ENCODE peak calls at places on chromosomes 5 and 9, in nine cellular contexts. I is heart right ventricle; P is astrocyte; Q is PC-3; E is CD8-positive, alpha-beta T cell; A is cardiac muscle cell; O is A549; H is tibial artery; X is heart left ventricle. V is an unnamed sample.
A peak's percentile ranks its signal among the peaks of the same experiment; 100 is the strongest.

GRCh38 chr5:117065800-117066199 is 491.2 kb upstream of the SEMA6A start:
- DNase-seq in I (no peak), P (no peak), Q (no peak), E (no peak), A (no peak), O (no peak), H (no peak), X (no peak), V (no peak)

GRCh38 chr5:154611341-154611767 is 133.3 kb upstream of the HAND1 start:
- DNase-seq in I (no peak), P (peak; percentile 12), Q (no peak), E (no peak), A (peak; percentile 32), O (no peak), H (no peak), X (no peak), V (no peak)

GRCh38 chr9:69696802-69697201 is 24.6 kb upstream of the APBA1 start:
- DNase-seq in I (no peak), P (no peak), Q (no peak), E (no peak), A (no peak), O (no peak), H (no peak), X (no peak), V (no peak)

GRCh38 chr5:83306572-83307241 is 164.8 kb upstream of the VCAN start:
- DNase-seq in I (no peak), P (peak; percentile 96), Q (peak; percentile 51), E (no peak), A (peak; percentile 95), O (no peak), H (peak; percentile 71), X (peak; percentile 34), V (no peak)

GRCh38 chr5:12615141-12615820 is 711.0 kb upstream of the CTNND2 start:
- DNase-seq in I (no peak), P (peak; percentile 37), Q (peak; percentile 45), E (no peak), A (no peak), O (no peak), H (no peak), X (no peak), V (no peak)

GRCh38 chr5:178526796-178527457 is 63.3 kb downstream of the COL23A1 start:
- DNase-seq in I (no peak), P (no peak), Q (no peak), E (no peak), A (no peak), O (no peak), H (no peak), X (no peak), V (no peak)

GRCh38 chr5:77844408-77845272 is 68.5 kb upstream of the TBCA start:
- DNase-seq in I (no peak), P (no peak), Q (no peak), E (no peak), A (peak; percentile 15), O (no peak), H (no peak), X (no peak), V (no peak)

GRCh38 chr5:55187370-55187769 is 14.4 kb upstream of the CDC20B start:
- DNase-seq in I (no peak), P (no peak), Q (peak; percentile 44), E (no peak), A (peak; percentile 19), O (peak; percentile 36), H (no peak), X (no peak), V (no peak)

GRCh38 chr5:149893403-149893931 is 51.1 kb downstream of the PDE6A start:
- DNase-seq in I (no peak), P (no peak), Q (no peak), E (no peak), A (no peak), O (no peak), H (no peak), X (no peak), V (no peak)

GRCh38 chr5:117359895-117360294 is 785.3 kb upstream of the SEMA6A start:
- DNase-seq in I (no peak), P (no peak), Q (no peak), E (no peak), A (no peak), O (no peak), H (no peak), X (no peak), V (no peak)

GRCh38 chr9:134182554-134183219 is 18.3 kb upstream of the RNU6ATAC start:
- DNase-seq in I (no peak), P (peak; percentile 20), Q (no peak), E (no peak), A (no peak), O (peak; percentile 29), H (no peak), X (no peak), V (no peak)

DNA sequence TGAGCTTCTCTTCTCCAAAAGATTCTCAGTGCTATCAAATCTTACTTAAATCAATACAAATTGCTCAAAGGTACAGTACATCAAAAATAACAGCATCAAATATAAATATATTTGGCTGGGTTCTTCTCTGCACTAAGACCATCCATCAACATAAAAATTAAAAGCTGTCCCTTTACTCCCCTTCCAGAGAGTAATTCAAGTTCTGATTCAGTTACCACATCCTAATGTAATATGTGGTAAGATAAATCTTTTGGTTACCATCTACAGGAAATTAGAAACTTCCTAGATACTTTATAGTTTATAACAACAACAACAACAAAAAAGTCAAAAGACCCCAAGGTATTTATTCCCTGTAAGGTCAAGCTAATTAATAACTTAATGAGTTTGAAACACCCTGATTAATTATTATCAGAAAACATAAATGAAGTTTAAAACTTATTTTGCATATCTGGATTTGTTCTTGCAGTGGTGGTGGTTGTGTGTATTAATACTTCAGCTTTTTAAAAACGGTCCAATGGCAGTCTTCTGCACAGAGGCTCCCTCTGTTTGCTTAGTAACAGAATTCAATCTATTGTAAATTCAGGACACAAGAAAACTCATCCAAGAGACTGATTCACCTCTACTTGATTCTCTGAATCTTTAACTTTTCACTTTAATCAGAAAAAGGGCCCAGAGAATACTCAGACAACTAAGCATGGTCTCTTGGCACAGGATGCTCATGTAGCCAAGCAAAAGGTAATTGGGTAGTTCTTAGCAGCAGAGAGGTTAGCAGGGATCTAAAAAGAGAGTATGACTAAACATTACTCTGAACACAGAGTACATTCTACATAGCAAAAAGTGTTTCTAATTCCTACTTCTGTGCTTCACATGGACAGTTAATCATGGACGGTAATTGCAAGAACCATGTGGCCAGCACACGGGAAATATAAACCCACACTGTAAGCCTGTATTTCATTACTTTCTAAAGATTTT is 20.1 kb downstream of the DIAPH1 start:
- DNase-seq in I (no peak), P (peak; percentile 57), Q (no peak), E (no peak), A (no peak), O (no peak), H (no peak), X (no peak), V (no peak)
- H3K27ac ChIP-seq in I (peak overlapping the region; percentile 16), P (no peak overlapping the region), Q (no peak overlapping the region), E (no peak overlapping the region), A (peak overlapping the region; percentile 47), O (no peak overlapping the region), H (peak overlapping the region; percentile 62), X (peak overlapping the region; percentile 91), V (no peak overlapping the region)

GRCh38 chr9:77750284-77750683 is 102.2 kb upstream of the GNA14 start:
- DNase-seq in I (no peak), P (peak; percentile 49), Q (peak; percentile 2), E (no peak), A (no peak), O (no peak), H (no peak), X (no peak), V (no peak)

GRCh38 chr9:77744877-77745435 is 96.8 kb upstream of the GNA14 start:
- DNase-seq in I (no peak), P (no peak), Q (no peak), E (no peak), A (no peak), O (no peak), H (no peak), X (no peak), V (no peak)

GRCh38 chr9:77748214-77748772 is 100.2 kb upstream of the GNA14 start:
- DNase-seq in I (no peak), P (no peak), Q (no peak), E (no peak), A (no peak), O (no peak), H (no peak), X (no peak), V (no peak)

GRCh38 chr9:77743381-77743780 is 95.3 kb upstream of the GNA14 start:
- DNase-seq in I (no peak), P (peak; percentile 81), Q (no peak), E (no peak), A (peak; percentile 28), O (no peak), H (no peak), X (no peak), V (no peak)

DNA sequence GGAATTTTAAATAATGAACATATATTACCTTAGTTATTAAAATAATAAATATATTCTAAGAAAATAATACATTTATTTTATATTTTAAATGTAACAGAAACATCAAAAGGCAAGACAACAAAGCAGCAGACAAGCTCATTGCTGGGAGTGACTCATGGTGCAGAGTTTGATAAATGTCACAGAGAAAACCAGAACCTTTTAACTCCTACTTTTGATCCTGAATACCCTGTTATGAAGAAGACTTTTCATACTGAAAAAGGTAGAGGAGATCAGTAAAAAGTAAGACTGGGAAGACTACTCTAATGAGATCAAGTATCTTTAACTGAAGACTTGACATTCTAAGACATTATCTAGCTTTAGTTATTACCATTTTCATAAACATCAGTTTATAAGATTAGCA is 99.0 kb upstream of the GNA14 start:
- DNase-seq in I (no peak), P (no peak), Q (no peak), E (no peak), A (no peak), O (no peak), H (no peak), X (no peak), V (no peak)
- H3K4me1 ChIP-seq in I (peaks cover 8% of the 10 kb centered on the region), P (peaks cover 28% of the 10 kb centered on the region), Q (peaks cover 7% of the 10 kb centered on the region), E (no peaks in the 10 kb centered on the region), A (no peaks in the 10 kb centered on the region), O (peaks cover 13% of the 10 kb centered on the region), H (peaks cover 19% of the 10 kb centered on the region), X (no peaks in the 10 kb centered on the region), V (no peaks in the 10 kb centered on the region)

GRCh38 chr5:170296935-170297588 is 515 bp downstream of the LCP2 start:
- DNase-seq in I (no peak), P (no peak), Q (no peak), E (no peak), A (no peak), O (no peak), H (no peak), X (no peak), V (no peak)
- H3K27ac ChIP-seq in I (peak overlapping the region; percentile 99), P (no peak overlapping the region), Q (no peak overlapping the region), E (peak overlapping the region; percentile 73), A (no peak overlapping the region), O (no peak overlapping the region), H (peak overlapping the region; percentile 46), X (peak overlapping the region; percentile 79), V (peak overlapping the region; percentile 83)

DNA sequence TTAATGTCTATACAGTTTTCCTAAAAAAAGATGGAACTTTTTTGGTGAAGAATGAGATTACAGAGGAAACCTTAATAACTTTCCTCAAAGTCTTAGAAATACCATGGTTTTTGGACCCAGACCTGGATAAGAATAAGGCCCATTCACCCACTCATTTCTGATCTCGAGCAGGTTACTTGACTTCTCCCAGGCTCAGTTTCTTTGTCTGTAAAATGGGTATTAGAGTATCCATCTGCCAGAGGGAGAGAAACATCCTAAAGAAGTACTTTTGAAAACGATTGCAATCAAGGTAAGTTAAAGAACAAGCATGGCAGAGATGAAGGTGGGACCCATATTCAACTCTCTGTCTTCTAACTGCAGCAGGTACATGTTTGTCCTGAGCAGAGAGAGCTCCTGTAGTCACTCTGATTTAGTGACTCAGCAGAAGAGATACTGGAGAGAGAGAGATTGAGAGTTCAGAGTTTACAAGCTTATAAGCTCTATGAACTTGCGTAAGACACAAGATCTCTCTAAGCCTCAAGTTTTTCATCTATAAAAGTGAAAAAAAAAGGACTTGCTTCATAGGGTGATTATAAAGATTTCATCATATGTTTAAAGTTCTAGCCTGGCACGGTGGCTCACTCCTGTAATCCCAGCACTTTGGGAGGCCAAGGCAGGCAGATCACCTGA is 379.4 kb upstream of the SGCD start:
- DNase-seq in I (no peak), P (no peak), Q (no peak), E (no peak), A (no peak), O (peak; percentile 74), H (no peak), X (no peak), V (no peak)
- H3K4me1 ChIP-seq in I (peaks cover 14% of the 10 kb centered on the region), P (no peaks in the 10 kb centered on the region), Q (no peaks in the 10 kb centered on the region), E (peaks cover 3% of the 10 kb centered on the region), A (peaks cover 3% of the 10 kb centered on the region), O (peaks cover 15% of the 10 kb centered on the region), H (no peaks in the 10 kb centered on the region), X (no peaks in the 10 kb centered on the region), V (no peaks in the 10 kb centered on the region)

V was measured in colonic mucosa.